ENCODE peak calls at places on chromosomes 16 and 17, in seven cellular contexts. J is AG04450, Q is ovary, D is GM12865, X is AG09309, A is mammary epithelial cell, P is heart left ventricle. H is an unnamed sample.

GRCh38 chr16:26963109-26963508 is 103.6 kb upstream of the C16orf82 start:
- DNase-seq in Q (no peak), P (no peak), X (no peak), A (no peak), D (peak), J (no peak), H (no peak)

GRCh38 chr17:31522284-31522931 is 130.9 kb downstream of the RAB11FIP4 start:
- DNase-seq in Q (no peak), D (no peak), P (no peak), X (no peak), A (no peak), J (no peak), H (no peak)

GRCh38 chr17:17175917-17176316 is 30.2 kb downstream of the PLD6 start:
- DNase-seq in Q (no peak), X (no peak), D (peak), J (no peak), P (peak), A (no peak), H (no peak)

GRCh38 chr17:62727916-62728672 is 80.0 kb downstream of the MARCHF10 start:
- DNase-seq in X (no peak), A (no peak), D (peak), P (no peak), J (no peak), Q (no peak), H (no peak)

GRCh38 chr16:28326881-28327610 is 34.7 kb downstream of the SBK1 start:
- DNase-seq in X (no peak), P (peak), Q (no peak), D (peak), A (peak), J (no peak), H (no peak)

GRCh38 chr16:24834459-24835335 is 11.1 kb upstream of the SLC5A11 start:
- DNase-seq in P (no peak), X (no peak), J (no peak), Q (no peak), A (peak), D (peak), H (no peak)

GRCh38 chr16:23690771-23691482 is 12.2 kb downstream of the PLK1 start:
- DNase-seq in J (no peak), P (no peak), Q (no peak), D (no peak), A (no peak), X (no peak), H (no peak)

GRCh38 chr16:69863882-69864281 is 87.3 kb upstream of the CLEC18A start:
- DNase-seq in P (no peak), J (no peak), A (no peak), D (no peak), Q (no peak), X (no peak), H (no peak)

GRCh38 chr17:50948711-50949110 is 82.6 kb upstream of the TOB1 start:
- DNase-seq in A (no peak), X (no peak), D (no peak), P (no peak), J (no peak), Q (no peak), H (no peak)

GRCh38 chr16:66569827-66570405 is 3.7 kb downstream of the CMTM1 start:
- DNase-seq in J (no peak), X (no peak), P (no peak), D (no peak), Q (no peak), A (peak), H (no peak)

GRCh38 chr17:9669551-9670008 is 24.3 kb downstream of the USP43 start:
- DNase-seq in A (peak), X (no peak), J (no peak), D (no peak), P (no peak), Q (no peak), H (no peak)

GRCh38 chr16:71368958-71369357 is 10.4 kb downstream of the CALB2 start:
- DNase-seq in D (no peak), Q (no peak), A (no peak), J (no peak), X (no peak), P (no peak), H (no peak)

GRCh38 chr16:71369494-71369893 is 11.0 kb downstream of the CALB2 start:
- DNase-seq in A (no peak), J (no peak), D (peak), P (no peak), Q (no peak), X (no peak), H (no peak)

GRCh38 chr16:71364306-71364705 is 5.8 kb downstream of the CALB2 start:
- DNase-seq in Q (no peak), J (no peak), D (no peak), P (no peak), A (no peak), X (no peak), H (no peak)

GRCh38 chr16:71367243-71367976 is 8.9 kb downstream of the CALB2 start:
- DNase-seq in J (no peak), A (peak), P (no peak), Q (no peak), D (peak), X (no peak), H (no peak)

GRCh38 chr16:71365021-71365420 is 6.5 kb downstream of the CALB2 start:
- DNase-seq in Q (no peak), A (no peak), P (no peak), J (no peak), D (no peak), X (no peak), H (no peak)
- TF ChIP-seq CTCF in Q (no peak), A (no peak), P (no peak), J (no peak), D (no peak), X (no peak), H (no peak)

GRCh38 chr17:8063761-8064589 is 23.5 kb downstream of the ALOX12B start:
- DNase-seq in D (no peak), Q (no peak), P (no peak), A (no peak), J (no peak), X (no peak), H (no peak)
- H3K4me3 ChIP-seq in D (no peak), Q (no peak), P (no peak), A (no peak), J (no peak), X (no peak), H (no peak)

DNA sequence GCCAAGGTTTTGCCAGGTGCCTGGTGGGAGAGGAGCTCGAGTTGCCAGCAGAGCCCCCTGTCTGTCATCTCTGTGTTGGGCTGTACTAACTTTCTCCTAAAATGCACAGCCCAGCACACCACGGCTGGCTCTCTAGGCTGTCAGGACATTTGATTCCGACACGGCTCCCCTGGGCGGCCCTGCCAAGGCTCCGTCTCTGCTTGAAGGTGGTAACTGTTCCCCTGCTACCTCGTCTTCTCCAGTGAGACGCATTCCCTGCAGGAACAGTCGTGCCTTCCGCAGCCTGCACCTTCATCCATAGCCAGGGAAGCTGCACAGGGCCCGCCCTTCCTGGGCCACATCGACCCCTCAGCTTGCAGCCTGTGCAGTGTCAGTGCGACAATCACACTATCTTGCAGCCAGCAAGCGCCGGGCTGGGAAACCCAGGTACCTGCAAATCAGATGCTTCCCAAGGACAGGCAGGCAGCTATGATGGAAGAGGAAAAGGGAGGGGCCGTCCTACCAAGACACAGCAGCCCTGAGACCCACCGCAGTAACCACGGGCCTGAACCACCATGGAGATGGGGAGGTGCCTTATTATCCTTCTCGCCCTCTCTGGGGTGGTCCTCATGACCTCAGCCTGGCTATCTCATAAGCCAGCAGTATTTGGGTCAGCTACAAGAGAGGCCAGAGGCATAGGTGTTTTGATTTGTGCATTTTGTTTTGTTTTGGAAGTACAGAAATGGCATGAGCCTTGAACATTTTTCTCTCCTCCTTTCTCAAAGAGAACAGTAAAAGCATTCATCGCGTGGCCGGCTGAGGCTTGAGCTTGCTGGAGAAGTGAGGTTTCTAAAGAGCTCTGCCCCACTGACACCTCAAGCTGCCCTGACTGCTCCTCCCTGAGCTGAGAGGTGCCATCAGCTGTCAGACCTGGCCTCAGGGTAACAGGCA is 361.7 kb upstream of the TNRC6C start:
- DNase-seq in X (no peak), J (no peak), A (no peak), Q (no peak), D (no peak), P (no peak), H (no peak)
- TF ChIP-seq CTCF in X (no peak), J (no peak), A (no peak), Q (no peak), D (no peak), P (no peak), H (no peak)

GRCh38 chr17:55816532-55817272 is 65.9 kb downstream of the PCTP start:
- DNase-seq in Q (no peak), J (no peak), A (no peak), X (no peak), D (no peak), P (no peak), H (no peak)

GRCh38 chr17:55818026-55818425 is 67.2 kb downstream of the PCTP start:
- DNase-seq in X (no peak), D (no peak), P (no peak), A (no peak), Q (no peak), J (no peak), H (no peak)

GRCh38 chr17:55817273-55817709 is 66.4 kb downstream of the PCTP start:
- DNase-seq in J (no peak), X (no peak), Q (no peak), A (no peak), D (no peak), P (no peak), H (no peak)

GRCh38 chr17:55818451-55819375 is 67.9 kb downstream of the PCTP start:
- DNase-seq in A (no peak), X (no peak), D (no peak), J (no peak), P (no peak), Q (no peak), H (no peak)

DNA sequence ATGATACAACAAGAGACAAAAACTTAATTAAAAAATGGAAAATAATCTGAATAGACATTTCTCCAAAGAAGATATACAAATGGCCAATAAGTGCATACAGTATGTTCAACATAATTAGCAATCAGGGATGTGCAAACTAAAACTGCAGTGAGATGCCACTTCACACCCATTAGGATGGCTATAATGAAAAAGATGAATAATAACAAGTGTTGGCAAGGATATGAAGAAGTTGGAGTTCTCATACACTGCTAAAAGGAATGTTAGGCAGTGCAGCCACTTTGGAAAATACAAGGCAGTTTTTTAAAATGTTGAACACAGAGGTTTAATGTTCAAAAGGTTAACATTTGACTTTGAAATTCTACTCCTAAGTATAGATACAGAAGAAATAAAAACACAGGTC is 69.8 kb downstream of the PCTP start:
- DNase-seq in P (no peak), X (no peak), D (no peak), A (no peak), J (no peak), Q (no peak), H (no peak)
- H3K4me3 ChIP-seq in P (no peak), X (no peak), D (no peak), A (no peak), J (no peak), Q (no peak), H (no peak)

GRCh38 chr16:54817432-54817831 is 113.2 kb upstream of the IRX5 start:
- DNase-seq in P (no peak), X (peak), J (no peak), D (no peak), Q (no peak), A (peak), H (no peak)
- TF ChIP-seq CTCF in P (peak), X (peak), J (no peak), D (no peak), Q (no peak), A (peak), H (peak)

DNA sequence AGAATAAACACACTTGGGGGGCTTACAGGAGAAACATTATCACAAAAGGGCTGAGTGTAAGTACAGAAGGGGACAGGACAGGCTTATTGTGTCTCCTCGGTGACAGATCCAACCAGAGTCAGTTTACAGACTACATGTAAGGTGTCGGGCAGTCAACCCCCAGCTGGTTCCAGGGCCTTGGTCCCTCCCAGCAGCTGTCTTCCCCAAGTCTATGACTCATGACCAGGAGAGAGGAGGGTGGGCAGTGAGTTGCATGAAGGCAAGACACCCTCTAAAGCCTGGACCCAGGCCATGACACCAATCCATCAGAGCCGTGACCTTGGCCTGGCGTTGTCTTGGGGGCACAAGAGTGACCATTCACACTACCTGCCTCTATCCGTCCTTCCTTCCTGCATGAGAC is 276.2 kb upstream of the CCL2 start:
- DNase-seq in A (no peak), Q (no peak), J (no peak), D (no peak), P (no peak), X (no peak), H (no peak)
- H3K4me3 ChIP-seq in A (no peak), Q (no peak), J (no peak), D (no peak), P (no peak), X (no peak), H (no peak)

GRCh38 chr16:48608452-48608851 is 1.5 kb downstream of the N4BP1 start:
- DNase-seq in D (peak), J (no peak), A (peak), Q (no peak), P (no peak), X (no peak), H (no peak)

GRCh38 chr16:48608871-48609452 is 1.0 kb downstream of the N4BP1 start:
- DNase-seq in J (no peak), A (no peak), D (no peak), Q (no peak), P (no peak), X (no peak), H (no peak)

GRCh38 chr16:48609453-48610023 is 442 bp downstream of the N4BP1 start:
- DNase-seq in P (peak), D (peak), A (peak), Q (no peak), X (no peak), J (no peak), H (no peak)

GRCh38 chr16:48605518-48606110 is 4.4 kb downstream of the N4BP1 start:
- DNase-seq in J (no peak), P (no peak), A (peak), D (peak), Q (no peak), X (no peak), H (no peak)

DNA sequence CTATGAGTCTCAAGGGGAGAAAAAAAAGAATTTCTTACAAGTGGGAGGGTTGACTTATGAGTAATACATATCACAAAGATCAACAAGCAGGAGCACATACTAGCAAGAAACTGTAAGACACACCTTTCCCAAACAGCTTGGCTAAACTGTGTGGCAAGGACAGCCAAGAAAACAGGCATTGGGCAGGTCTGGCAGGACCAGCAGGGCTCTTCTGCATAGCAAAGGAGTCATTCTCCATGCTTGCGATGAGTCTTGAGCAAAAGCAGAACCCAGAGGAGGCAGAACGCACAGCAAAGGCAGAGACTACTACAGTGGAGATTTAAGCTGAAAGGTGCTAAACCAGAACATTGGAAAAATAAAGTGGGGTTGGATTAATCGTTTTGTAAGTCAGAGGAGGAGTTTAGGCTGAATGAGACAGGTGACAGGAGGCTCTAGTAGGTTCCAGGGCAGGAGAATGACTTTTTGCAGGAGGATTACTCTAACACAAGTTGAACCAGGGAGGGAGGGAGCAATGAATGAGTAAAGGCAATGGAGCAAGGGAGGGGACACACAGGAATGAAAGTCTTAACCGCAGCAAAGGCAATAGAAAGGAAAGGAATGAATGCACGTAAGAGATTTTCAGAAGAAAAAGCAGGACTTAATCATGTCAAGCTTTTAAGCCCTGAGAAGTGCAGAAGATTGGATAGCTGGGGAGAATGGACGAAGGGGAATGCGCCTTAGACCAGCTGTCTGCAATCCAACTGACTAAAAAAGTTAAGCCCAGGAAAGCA is 2.7 kb downstream of the N4BP1 start:
- DNase-seq in J (no peak), X (peak), P (no peak), D (no peak), A (peak), Q (no peak), H (no peak)
- TF ChIP-seq CTCF in J (no peak), X (no peak), P (no peak), D (no peak), A (no peak), Q (no peak), H (no peak)

DNA sequence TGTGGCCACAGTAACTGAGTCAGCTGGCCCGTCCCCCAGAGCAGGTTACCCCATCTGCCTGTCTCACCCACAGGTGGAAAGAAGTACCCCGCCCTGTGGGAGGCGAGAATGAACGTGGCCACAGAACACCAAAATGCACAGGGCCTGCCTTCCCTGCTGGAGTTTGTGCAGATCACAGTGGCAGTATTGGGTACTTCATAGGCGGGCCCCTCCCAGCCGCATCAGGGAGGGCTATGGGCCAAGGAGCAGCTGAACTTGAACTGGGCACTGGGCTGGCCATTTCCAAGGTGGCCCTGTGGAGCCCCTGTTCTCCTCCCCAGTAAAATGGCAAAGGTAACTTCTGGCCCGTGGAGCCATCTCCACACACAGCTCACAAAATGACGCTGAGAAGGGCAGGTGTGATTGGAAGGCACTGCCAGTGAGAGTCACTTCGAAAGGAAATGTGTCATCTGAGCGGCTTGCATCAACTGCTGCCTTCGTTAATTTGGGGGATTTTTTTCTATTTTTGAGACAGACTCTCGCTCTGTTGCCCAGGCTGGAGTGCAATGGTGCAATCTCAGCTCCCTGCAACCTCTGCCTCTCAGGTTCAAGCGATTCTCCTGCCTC is 162.9 kb downstream of the ENGASE start:
- DNase-seq in X (no peak), A (no peak), Q (no peak), D (peak), J (no peak), P (no peak), H (no peak)
- H3K4me3 ChIP-seq in X (no peak), A (no peak), Q (no peak), D (no peak), J (no peak), P (no peak), H (no peak)

DNA sequence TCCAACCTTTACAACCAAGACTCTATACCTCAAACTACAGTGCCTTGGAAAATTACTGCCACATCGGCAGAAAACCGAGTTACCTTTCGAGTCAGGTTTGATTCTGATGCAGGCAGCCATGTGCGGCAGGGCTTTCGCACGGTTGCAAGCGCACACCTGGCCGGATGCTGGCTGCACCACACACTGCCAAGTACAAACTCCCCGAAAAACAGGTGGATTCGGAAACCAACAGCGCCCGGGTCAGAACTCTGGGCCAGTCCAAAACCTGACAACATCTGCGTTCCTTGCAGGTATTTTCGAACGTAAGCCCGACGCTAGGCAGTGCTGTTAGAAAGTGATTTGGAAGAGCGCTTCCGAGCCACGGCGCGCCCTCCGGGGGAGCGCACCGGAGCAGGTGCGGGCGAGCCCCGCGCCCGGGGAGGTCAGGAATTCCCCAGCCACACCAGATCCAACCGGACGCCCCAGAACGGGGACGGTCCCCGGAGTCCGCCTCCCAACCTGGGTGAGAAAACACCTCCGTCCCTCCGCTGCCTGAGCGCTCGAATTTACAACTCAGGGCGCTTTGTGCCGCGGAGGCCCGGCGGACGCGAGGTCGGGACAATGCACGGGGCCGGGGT is 1.2 kb downstream of the USP7 start:
- DNase-seq in D (peak), X (no peak), A (peak), P (no peak), Q (peak), J (no peak), H (no peak)
- TF ChIP-seq CTCF in D (no peak), X (no peak), A (no peak), P (no peak), Q (no peak), J (no peak), H (no peak)